ENCODE peak calls at places on chromosomes 6 and 20, in four cellular contexts. Q is GM04504, G is anterior cingulate cortex, C is HCEC 1CT. I is an unnamed sample.

GRCh38 chr20:41889125-41889870 is 271.1 kb upstream of the CHD6 start:
- DNase-seq in Q (no peak), G (no peak), C (no peak), I (no peak)

GRCh38 chr6:142293121-142293520 is 8.7 kb upstream of the ADGRG6 start:
- DNase-seq in Q (no peak), G (no peak), C (no peak), I (no peak)

GRCh38 chr6:42315220-42315990 is 97.7 kb upstream of the MRPS10 start:
- DNase-seq in Q (no peak), G (no peak), C (no peak), I (no peak)

GRCh38 chr6:12363651-12364381 is 73.7 kb downstream of the EDN1 start:
- DNase-seq in Q (no peak), G (no peak), C (no peak), I (no peak)

GRCh38 chr20:2799688-2800589 is 488 bp downstream of the CPXM1 start:
- DNase-seq in Q (no peak), G (no peak), C (no peak), I (peak; percentile 7)

GRCh38 chr6:147060636-147061035 is 143.6 kb upstream of the STXBP5 start:
- DNase-seq in Q (no peak), G (no peak), C (no peak), I (no peak)

GRCh38 chr20:703010-703409 is 27.4 kb upstream of the SCRT2 start:
- DNase-seq in Q (no peak), G (no peak), C (no peak), I (no peak)

GRCh38 chr6:33905081-33905609 is 101.3 kb upstream of the MLN start:
- DNase-seq in Q (no peak), G (no peak), C (no peak), I (no peak)

GRCh38 chr6:156991971-156992370 is 214.8 kb downstream of the ARID1B start:
- DNase-seq in Q (no peak), G (no peak), C (peak; percentile 52), I (peak; percentile 71)

I was measured in IMR-90.